ENCODE peak calls at places on chromosomes 5 and 9, in seven cellular contexts. N, L, P, O, I, W and X are unnamed samples.

GRCh38 chr9:38085308-38085707 is 16.3 kb upstream of the SHB start:
- DNase-seq in P (no peak), W (no peak), N (no peak), I (no peak), L (no peak), O (no peak), X (no peak)

GRCh38 chr5:131254741-131255140 is 9.1 kb upstream of the CDC42SE2 start:
- DNase-seq in N (no peak), I (no peak), O (no peak), L (no peak), P (no peak), W (no peak), X (no peak)

GRCh38 chr5:149961186-149961685 is 678 bp downstream of the SLC26A2 start:
- DNase-seq in P (no peak), L (no peak), I (no peak), W (no peak), O (no peak), N (no peak), X (no peak)

GRCh38 chr9:86352440-86353106 is 1.6 kb downstream of the TUT7 start:
- DNase-seq in O (no peak), N (no peak), L (no peak), I (no peak), P (no peak), W (no peak), X (no peak)

GRCh38 chr5:176742246-176743105 is 67.9 kb upstream of the UNC5A start:
- DNase-seq in N (no peak), I (no peak), L (no peak), P (no peak), W (no peak), O (no peak), X (no peak)

GRCh38 chr9:84315278-84315877 is 25.2 kb downstream of the SLC28A3 start:
- DNase-seq in L (peak; percentile 52), N (peak; percentile 87), I (peak; percentile 20), O (peak; percentile 56), P (no peak), W (peak; percentile 71), X (no peak)

GRCh38 chr5:73152411-73153388 is 20.3 kb upstream of the TMEM174 start:
- DNase-seq in I (no peak), L (no peak), P (no peak), O (no peak), N (no peak), W (no peak), X (no peak)

GRCh38 chr5:121144764-121145163 is 680.7 kb downstream of the PRR16 start:
- DNase-seq in O (no peak), I (no peak), N (no peak), P (no peak), L (no peak), W (peak; percentile 35), X (no peak)

GRCh38 chr9:129141066-129142041 is 30.1 kb downstream of the PTPA start:
- DNase-seq in O (peak; percentile 80), L (peak; percentile 38), P (peak; percentile 71), W (peak; percentile 97), N (peak; percentile 64), I (no peak), X (no peak)

GRCh38 chr9:87195306-87195705 is 248.0 kb upstream of the GAS1 start:
- DNase-seq in I (no peak), W (peak; percentile 43), O (no peak), N (no peak), P (no peak), L (no peak), X (no peak)

GRCh38 chr5:55441107-55441771 is 93.5 kb downstream of the PLPP1 start:
- DNase-seq in I (no peak), O (no peak), N (no peak), L (no peak), W (no peak), P (no peak), X (no peak)

GRCh38 chr9:116469128-116469527 is 218.0 kb upstream of the TRIM32 start:
- DNase-seq in P (no peak), N (no peak), O (no peak), I (no peak), L (no peak), W (no peak), X (no peak)

GRCh38 chr5:112119969-112120368 is 299.1 kb downstream of the EPB41L4A start:
- DNase-seq in P (no peak), W (no peak), L (no peak), O (no peak), I (no peak), N (no peak), X (no peak)

GRCh38 chr9:27094640-27095039 is 14.4 kb upstream of the TEK start:
- DNase-seq in L (peak; percentile 31), O (no peak), N (peak; percentile 55), P (no peak), W (peak; percentile 88), I (no peak), X (no peak)

GRCh38 chr5:9098990-9099389 is 446.9 kb downstream of the SEMA5A start:
- DNase-seq in P (no peak), N (no peak), O (no peak), I (no peak), W (no peak), L (no peak), X (no peak)